ENCODE peak calls at places on chromosomes 6 and 20, in nine cellular contexts. S is B cell; K is kidney glomerular epithelial cell; N is GM18507; R is naive B cell; P is activated T-helper 1 cell treated with anti-CD3 and anti-CD28 coated beads, Interleukin-12 subunit alpha, Interleukin-12 subunit beta, Interleukin-2, Interleukin-4 antibody, amounts not matched to agents 30 ng/mL and 10 ng/mL and 1 ng/mL, durations not matched to agents 14 hours and 24 hours and 36 hours; T is activated naive CD8-positive, alpha-beta T cell treated with anti-CD3 and anti-CD28 coated beads, Interleukin-2, amount 10 ng/mL, durations not matched to agents 7 days and 5 days; I is amniotic stem cell; D is amygdala. Z is an unnamed sample.
A peak's percentile ranks its signal among the peaks of the same experiment; 100 is the strongest.

GRCh38 chr6:11324453-11325023 is 92.1 kb upstream of the NEDD9 start:
- DNase-seq in S (no peak), K (no peak), N (peak; percentile 18), R (no peak), P (peak; percentile 54), T (no peak), I (no peak), D (no peak), Z (no peak)

GRCh38 chr20:36461600-36462439 is 79.5 kb upstream of the MYL9 start:
- DNase-seq in S (peak; percentile 48), K (peak; percentile 32), N (no peak), R (no peak), P (peak; percentile 16), T (peak; percentile 63), I (no peak), D (peak; percentile 67), Z (peak; percentile 84)

GRCh38 chr6:4296552-4296951 is 161.2 kb upstream of the ECI2 start:
- DNase-seq in S (no peak), K (no peak), N (no peak), R (no peak), P (no peak), T (no peak), I (no peak), D (no peak), Z (no peak)

GRCh38 chr6:15674690-15675386 is 12.0 kb upstream of the DTNBP1 start:
- DNase-seq in S (no peak), K (no peak), N (no peak), R (no peak), P (no peak), T (no peak), I (no peak), D (no peak), Z (no peak)

GRCh38 chr6:37696220-37696840 is 1.4 kb downstream of the MDGA1 start:
- DNase-seq in S (peak; percentile 62), K (no peak), N (no peak), R (peak; percentile 32), P (peak; percentile 14), T (peak; percentile 66), I (no peak), D (no peak), Z (no peak)

GRCh38 chr6:33812669-33813068 is 8.9 kb upstream of the MLN start:
- DNase-seq in S (no peak), K (peak; percentile 15), N (peak; percentile 36), R (no peak), P (peak; percentile 28), T (peak; percentile 73), I (no peak), D (no peak), Z (no peak)

GRCh38 chr20:45892828-45893500 is 1.8 kb downstream of the CTSA start:
- DNase-seq in S (no peak), K (no peak), N (no peak), R (no peak), P (no peak), T (no peak), I (no peak), D (no peak), Z (no peak)

GRCh38 chr20:40286991-40287531 is 402.0 kb downstream of the MAFB start:
- DNase-seq in S (no peak), K (no peak), N (no peak), R (no peak), P (no peak), T (no peak), I (no peak), D (peak; percentile 32), Z (no peak)

GRCh38 chr6:21098744-21099143 is 494.8 kb upstream of the SOX4 start:
- DNase-seq in S (no peak), K (no peak), N (no peak), R (no peak), P (no peak), T (no peak), I (no peak), D (no peak), Z (no peak)

GRCh38 chr6:142561511-142562265 is 259.9 kb downstream of the ADGRG6 start:
- DNase-seq in S (no peak), K (no peak), N (no peak), R (no peak), P (no peak), T (no peak), I (no peak), D (no peak), Z (no peak)

GRCh38 chr20:37494301-37494700 is 26.7 kb upstream of the NNAT start:
- DNase-seq in S (no peak), K (no peak), N (no peak), R (no peak), P (no peak), T (no peak), I (no peak), D (no peak), Z (no peak)

GRCh38 chr20:63154395-63154794 is 61.5 kb downstream of the YTHDF1 start:
- DNase-seq in S (no peak), K (no peak), N (no peak), R (no peak), P (no peak), T (peak; percentile 10), I (no peak), D (no peak), Z (no peak)

GRCh38 chr20:37192137-37192854 is 12.9 kb upstream of the MROH8 start:
- DNase-seq in S (peak; percentile 68), K (peak; percentile 74), N (peak; percentile 50), R (peak; percentile 55), P (peak; percentile 55), T (peak; percentile 68), I (peak; percentile 46), D (peak; percentile 95), Z (peak; percentile 89)

GRCh38 chr20:63980317-63980805 is 571 bp upstream of the PRPF6 start:
- DNase-seq in S (no peak), K (no peak), N (no peak), R (no peak), P (no peak), T (no peak), I (no peak), D (no peak), Z (no peak)

GRCh38 chr6:152636675-152637421 is at the start of gene SYNE1:
- DNase-seq in S (peak; percentile 35), K (no peak), N (no peak), R (no peak), P (no peak), T (peak; percentile 28), I (no peak), D (peak; percentile 34), Z (no peak)

GRCh38 chr6:134466751-134467525 is 149.0 kb upstream of the SGK1 start:
- DNase-seq in S (no peak), K (no peak), N (no peak), R (no peak), P (no peak), T (no peak), I (no peak), D (no peak), Z (no peak)

GRCh38 chr6:133890941-133891813 is 2.3 kb downstream of the TCF21 start:
- DNase-seq in S (peak; percentile 46), K (no peak), N (no peak), R (peak; percentile 12), P (no peak), T (peak; percentile 46), I (no peak), D (no peak), Z (no peak)

GRCh38 chr6:63565058-63565726 is 7.1 kb upstream of the LOC128125822 start:
- DNase-seq in S (no peak), K (no peak), N (no peak), R (no peak), P (no peak), T (no peak), I (no peak), D (no peak), Z (no peak)

GRCh38 chr6:43990627-43991619 is 136.3 kb downstream of the MRPL14 start:
- DNase-seq in S (no peak), K (peak; percentile 79), N (no peak), R (no peak), P (no peak), T (peak; percentile 15), I (no peak), D (no peak), Z (no peak)

GRCh38 chr6:44059359-44060342 is 67.6 kb downstream of the MRPL14 start:
- DNase-seq in S (no peak), K (no peak), N (no peak), R (no peak), P (no peak), T (no peak), I (no peak), D (no peak), Z (no peak)

GRCh38 chr20:18034039-18034438 is 23.7 kb downstream of the OVOL2 start:
- DNase-seq in S (no peak), K (no peak), N (no peak), R (no peak), P (no peak), T (no peak), I (no peak), D (no peak), Z (no peak)

GRCh38 chr6:15922510-15923307 is 206.2 kb upstream of the MYLIP start:
- DNase-seq in S (no peak), K (no peak), N (no peak), R (no peak), P (no peak), T (no peak), I (peak; percentile 72), D (no peak), Z (no peak)

GRCh38 chr20:4671015-4671414 is 50.7 kb upstream of the PRND start:
- DNase-seq in S (no peak), K (no peak), N (no peak), R (no peak), P (no peak), T (no peak), I (no peak), D (no peak), Z (no peak)

GRCh38 chr6:123393333-123393732 is 243.4 kb downstream of the TRDN start:
- DNase-seq in S (no peak), K (no peak), N (no peak), R (no peak), P (no peak), T (no peak), I (no peak), D (no peak), Z (no peak)

GRCh38 chr20:14445310-14445709 is 107.9 kb upstream of the FLRT3 start:
- DNase-seq in S (no peak), K (peak; percentile 8), N (no peak), R (no peak), P (no peak), T (no peak), I (no peak), D (no peak), Z (no peak)

GRCh38 chr6:155142163-155142901 is 121.5 kb upstream of the CLDN20 start:
- DNase-seq in S (no peak), K (no peak), N (no peak), R (no peak), P (no peak), T (no peak), I (no peak), D (no peak), Z (no peak)

GRCh38 chr6:130655586-130655985 is 171.6 kb upstream of the SMLR1 start:
- DNase-seq in S (no peak), K (no peak), N (no peak), R (no peak), P (no peak), T (no peak), I (no peak), D (no peak), Z (no peak)

GRCh38 chr6:42260972-42261371 is 43.3 kb upstream of the MRPS10 start:
- DNase-seq in S (peak; percentile 66), K (no peak), N (no peak), R (peak; percentile 3), P (no peak), T (no peak), I (no peak), D (no peak), Z (no peak)

GRCh38 chr20:35663813-35664543 is 722 bp downstream of the CPNE1 start:
- DNase-seq in S (peak; percentile 68), K (no peak), N (peak; percentile 17), R (peak; percentile 79), P (peak; percentile 64), T (peak; percentile 70), I (peak; percentile 8), D (peak; percentile 28), Z (no peak)

Z was measured in SW 1271.